ENCODE peak calls at places on chromosomes 1 and 21, in eight cellular contexts. E is CD8-positive, alpha-beta T cell; T is A549; B is central memory CD4-positive, alpha-beta T cell; I is heart right ventricle; G is H4; K is NCI-H774; R is T-helper 2 cell. U is an unnamed sample.

GRCh38 chr1:24727490-24728214 is 17.6 kb upstream of the CLIC4 start:
- DNase-seq in E (no peak), T (no peak), B (no peak), I (peak), G (peak), K (no peak), R (no peak), U (no peak)

GRCh38 chr1:155946633-155947219 is 5.3 kb downstream of the RXFP4 start:
- DNase-seq in E (no peak), T (no peak), B (no peak), I (no peak), G (no peak), K (no peak), R (no peak), U (no peak)

GRCh38 chr21:46112731-46113215 is 14.9 kb downstream of the COL6A2 start:
- DNase-seq in E (peak), T (no peak), B (no peak), I (peak), G (no peak), K (no peak), R (no peak), U (no peak)

GRCh38 chr1:209202826-209203439 is 380.6 kb upstream of the CAMK1G start:
- DNase-seq in E (no peak), T (peak), B (no peak), I (no peak), G (peak), K (peak), R (peak), U (peak)

GRCh38 chr1:195462646-195463045 is 1145.6 kb downstream of the KCNT2 start:
- DNase-seq in E (no peak), T (no peak), B (no peak), I (no peak), G (no peak), K (no peak), R (no peak), U (no peak)

GRCh38 chr1:244316407-244316806 is 135.3 kb downstream of the ADSS2 start:
- DNase-seq in E (no peak), T (no peak), B (no peak), I (no peak), G (no peak), K (no peak), R (no peak), U (no peak)

GRCh38 chr1:19437911-19438310 is 47.4 kb downstream of the CAPZB start:
- DNase-seq in E (no peak), T (no peak), B (no peak), I (peak), G (no peak), K (no peak), R (no peak), U (no peak)

GRCh38 chr1:201222125-201222524 is 31.5 kb downstream of the IGFN1 start:
- DNase-seq in E (no peak), T (no peak), B (no peak), I (no peak), G (no peak), K (no peak), R (no peak), U (peak)

GRCh38 chr1:227351443-227351842 is 33.2 kb upstream of the CDC42BPA start:
- DNase-seq in E (no peak), T (no peak), B (no peak), I (peak), G (no peak), K (no peak), R (no peak), U (no peak)

GRCh38 chr1:95252422-95252821 is 18.4 kb downstream of the RWDD3 start:
- DNase-seq in E (no peak), T (no peak), B (no peak), I (no peak), G (no peak), K (no peak), R (peak), U (no peak)

GRCh38 chr1:57447551-57447950 is 23.7 kb upstream of the DAB1 start:
- DNase-seq in E (no peak), T (no peak), B (no peak), I (no peak), G (no peak), K (no peak), R (no peak), U (no peak)

GRCh38 chr1:153790282-153790995 is 15.2 kb downstream of the SLC27A3 start:
- DNase-seq in E (no peak), T (no peak), B (no peak), I (peak), G (no peak), K (peak), R (no peak), U (no peak)

GRCh38 chr21:27631471-27631870 is 664.6 kb upstream of the ADAMTS5 start:
- DNase-seq in E (no peak), T (no peak), B (no peak), I (no peak), G (no peak), K (no peak), R (no peak), U (no peak)

GRCh38 chr1:207740224-207740623 is 11.6 kb upstream of the CD46 start:
- DNase-seq in E (no peak), T (no peak), B (no peak), I (no peak), G (no peak), K (no peak), R (no peak), U (no peak)

GRCh38 chr1:168442931-168443330 is 100.9 kb downstream of the XCL2 start:
- DNase-seq in E (no peak), T (no peak), B (no peak), I (no peak), G (no peak), K (no peak), R (no peak), U (no peak)

GRCh38 chr1:16922466-16922865 is 735 bp downstream of the CROCC start:
- DNase-seq in E (no peak), T (no peak), B (no peak), I (no peak), G (no peak), K (no peak), R (no peak), U (no peak)

GRCh38 chr1:157042852-157043251 is 2.7 kb downstream of the ARHGEF11 start:
- DNase-seq in E (no peak), T (no peak), B (no peak), I (no peak), G (no peak), K (no peak), R (no peak), U (no peak)

GRCh38 chr1:175885247-175885646 is 141.9 kb upstream of the TNR start:
- DNase-seq in E (no peak), T (no peak), B (no peak), I (no peak), G (no peak), K (no peak), R (no peak), U (no peak)

GRCh38 chr1:46198026-46198826 is at the start of gene POMGNT1:
- DNase-seq in E (peak), T (peak), B (peak), I (peak), G (peak), K (peak), R (peak), U (peak)

GRCh38 chr1:16147615-16147926 is 8.3 kb downstream of the EPHA2 start:
- DNase-seq in E (no peak), T (no peak), B (no peak), I (no peak), G (no peak), K (no peak), R (no peak), U (no peak)

GRCh38 chr1:6891781-6892579 is 106.7 kb downstream of the CAMTA1 start:
- DNase-seq in E (no peak), T (no peak), B (no peak), I (no peak), G (no peak), K (no peak), R (no peak), U (no peak)

GRCh38 chr1:22683547-22683946 is 27.1 kb upstream of the EPHB2 start:
- DNase-seq in E (no peak), T (no peak), B (no peak), I (no peak), G (no peak), K (no peak), R (no peak), U (no peak)

GRCh38 chr1:78229344-78229743 is 183.6 kb downstream of the GIPC2 start:
- DNase-seq in E (no peak), T (no peak), B (no peak), I (no peak), G (peak), K (no peak), R (no peak), U (no peak)

GRCh38 chr1:59232209-59232608 is 64.7 kb upstream of the FGGY start:
- DNase-seq in E (no peak), T (no peak), B (no peak), I (no peak), G (no peak), K (peak), R (no peak), U (no peak)

GRCh38 chr1:225931270-225932129 is 7.5 kb upstream of the PYCR2 start:
- DNase-seq in E (no peak), T (no peak), B (no peak), I (no peak), G (no peak), K (no peak), R (no peak), U (no peak)

GRCh38 chr1:181251001-181251712 is 162.7 kb downstream of the IER5 start:
- DNase-seq in E (no peak), T (peak), B (no peak), I (no peak), G (no peak), K (peak), R (no peak), U (peak)

GRCh38 chr21:34177919-34178567 is 104.7 kb downstream of the MRPS6 start:
- DNase-seq in E (no peak), T (no peak), B (no peak), I (no peak), G (no peak), K (no peak), R (peak), U (no peak)

GRCh38 chr21:45148316-45149000 is 74.1 kb downstream of the ADARB1 start:
- DNase-seq in E (no peak), T (no peak), B (no peak), I (no peak), G (no peak), K (no peak), R (no peak), U (no peak)

GRCh38 chr1:29245876-29246275 is 9.6 kb downstream of the PTPRU start:
- DNase-seq in E (no peak), T (no peak), B (no peak), I (no peak), G (peak), K (no peak), R (peak), U (peak)

GRCh38 chr1:6222644-6223043 is 13.1 kb downstream of the ICMT start:
- DNase-seq in E (no peak), T (no peak), B (no peak), I (peak), G (no peak), K (no peak), R (no peak), U (no peak)

GRCh38 chr1:1282998-1283397 is 2.8 kb downstream of the SCNN1D start:
- DNase-seq in E (no peak), T (no peak), B (no peak), I (no peak), G (peak), K (no peak), R (no peak), U (peak)

GRCh38 chr1:8139383-8139782 is 113.3 kb upstream of the ERRFI1 start:
- DNase-seq in E (no peak), T (no peak), B (no peak), I (no peak), G (no peak), K (no peak), R (no peak), U (no peak)